ENCODE peak calls at places on chromosomes 13 and 19, in four cellular contexts. L is heart left ventricle; J is uterus; D is CD8-positive, alpha-beta T cell. V is an unnamed sample.

GRCh38 chr19:35793381-35794165 is 18.2 kb downstream of the ARHGAP33 start:
- DNase-seq in L (no peak), J (no peak), D (no peak), V (no peak)

GRCh38 chr19:15869873-15870272 is 28.0 kb downstream of the CYP4F2 start:
- DNase-seq in L (no peak), J (no peak), D (no peak), V (no peak)

GRCh38 chr13:49366841-49367240 is 77.0 kb downstream of the CAB39L start:
- DNase-seq in L (no peak), J (no peak), D (no peak), V (no peak)

GRCh38 chr19:38850976-38851621 is 1.3 kb upstream of the HNRNPL start:
- DNase-seq in L (peak; percentile 77), J (peak; percentile 48), D (peak; percentile 39), V (peak; percentile 74)

GRCh38 chr13:106277483-106278154 is 257.8 kb downstream of the EFNB2 start:
- DNase-seq in L (no peak), J (no peak), D (no peak), V (no peak)

GRCh38 chr13:30872685-30873443 is 33.2 kb upstream of the MEDAG start:
- DNase-seq in L (no peak), J (peak; percentile 83), D (no peak), V (peak; percentile 68)

GRCh38 chr13:52414963-52415362 is 9.0 kb upstream of the THSD1 start:
- DNase-seq in L (no peak), J (no peak), D (no peak), V (no peak)

GRCh38 chr13:109155301-109155761 is 525.9 kb downstream of the MYO16 start:
- DNase-seq in L (no peak), J (no peak), D (no peak), V (no peak)

GRCh38 chr19:14916848-14917247 is 24.4 kb upstream of the OR7C2 start:
- DNase-seq in L (no peak), J (no peak), D (no peak), V (no peak)

GRCh38 chr13:109496216-109496615 is 290.2 kb downstream of the IRS2 start:
- DNase-seq in L (no peak), J (no peak), D (no peak), V (no peak)

GRCh38 chr19:10408511-10409291 is 5.4 kb upstream of the CDC37 start:
- DNase-seq in L (no peak), J (no peak), D (no peak), V (no peak)

GRCh38 chr19:42114412-42114811 is 17.8 kb downstream of the POU2F2 start:
- DNase-seq in L (no peak), J (no peak), D (no peak), V (peak; percentile 39)

DNA sequence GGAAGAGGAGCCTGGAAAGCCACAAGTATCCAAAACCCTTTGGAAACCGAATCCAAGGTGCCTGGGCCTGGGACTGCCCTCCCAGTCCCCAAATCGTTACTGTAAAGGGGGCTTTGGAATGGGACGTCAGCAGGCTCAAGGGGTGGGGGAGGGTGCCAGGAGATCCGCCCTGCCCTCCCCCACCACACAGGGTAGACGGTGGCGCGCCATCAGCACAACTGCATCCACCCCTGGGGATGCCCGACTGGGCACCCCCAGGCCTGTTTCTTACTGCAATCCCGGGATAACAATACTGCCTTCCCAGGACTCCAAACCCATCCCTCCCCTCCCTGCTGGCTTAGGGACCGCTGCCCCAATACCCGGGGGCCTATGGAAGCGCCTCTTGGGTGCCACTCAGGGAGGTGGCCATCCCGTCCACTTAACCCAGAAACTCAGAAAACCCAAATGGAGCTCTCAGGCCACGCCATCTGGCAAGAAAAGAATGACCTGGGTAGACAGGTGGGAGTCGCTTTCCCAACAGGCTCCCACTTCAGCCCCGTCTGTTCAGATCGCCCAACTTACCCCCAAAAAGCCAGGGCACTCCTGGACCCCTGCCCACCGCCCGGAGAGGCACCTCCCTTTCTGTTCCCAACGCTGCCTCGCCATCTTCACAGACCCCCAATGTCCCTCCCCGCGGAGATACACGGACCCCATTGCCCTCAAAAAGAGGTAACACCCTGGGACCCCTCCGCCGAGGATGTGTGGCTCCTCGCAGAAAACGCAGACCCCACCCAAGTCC is 2.4 kb downstream of the KLF16 start:
- DNase-seq in L (no peak), J (no peak), D (no peak), V (no peak)
- H3K27ac ChIP-seq in L (no peak overlapping the region), J (peak overlapping the region; percentile 27), D (no peak overlapping the region), V (no peak overlapping the region)

DNA sequence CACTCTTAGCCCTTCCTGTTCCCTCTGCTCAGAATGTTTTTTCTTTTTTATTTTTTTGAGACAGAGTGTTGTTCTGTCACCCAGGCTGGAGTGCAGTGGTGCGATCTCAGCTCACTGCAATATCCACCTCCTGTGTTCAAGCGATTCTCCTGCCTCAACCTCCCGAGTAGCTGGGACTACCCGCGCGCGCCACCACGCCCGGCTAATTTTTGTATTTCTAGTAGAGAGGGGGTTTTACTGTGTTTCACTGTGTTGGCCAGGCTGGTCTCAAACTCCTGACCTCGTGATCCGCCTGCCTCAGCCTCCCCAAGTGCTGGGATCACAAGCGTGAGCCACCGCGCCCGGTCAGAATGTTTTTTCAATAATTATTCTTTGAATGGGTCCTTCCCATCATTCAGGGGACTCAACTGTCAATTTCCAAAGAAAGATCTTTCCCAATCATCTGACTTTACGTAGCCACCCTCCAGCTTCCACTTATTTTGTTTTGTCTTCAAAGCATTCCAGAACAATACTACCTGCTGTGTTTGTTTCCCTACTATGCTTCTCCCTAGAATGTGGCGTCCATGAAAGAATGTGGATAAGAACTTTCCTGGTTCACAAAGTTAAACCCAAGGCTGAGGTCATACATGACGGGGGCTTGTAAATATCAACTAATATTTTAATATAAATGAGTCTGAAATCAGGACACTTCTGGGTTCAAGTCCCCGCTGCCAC is 1.2 kb downstream of the NDUFA7 start:
- DNase-seq in L (no peak), J (no peak), D (no peak), V (no peak)
- H3K4me3 ChIP-seq in L (peak overlapping the region; percentile 77), J (no peak overlapping the region), D (no peak overlapping the region), V (peak overlapping the region; percentile 99)

GRCh38 chr13:99498304-99499161 is 2.7 kb upstream of the TM9SF2 start:
- DNase-seq in L (peak; percentile 97), J (peak; percentile 96), D (peak; percentile 96), V (peak; percentile 97)

GRCh38 chr13:99501135-99501951 is at the start of gene TM9SF2:
- DNase-seq in L (peak; percentile 99), J (peak; percentile 98), D (peak; percentile 97), V (peak; percentile 99)

GRCh38 chr13:99505814-99506269 is 4.6 kb downstream of the TM9SF2 start:
- DNase-seq in L (no peak), J (no peak), D (no peak), V (no peak)

GRCh38 chr13:99500839-99501134 is 485 bp upstream of the TM9SF2 start:
- DNase-seq in L (no peak), J (no peak), D (no peak), V (no peak)

GRCh38 chr13:99501952-99502310 is 659 bp downstream of the TM9SF2 start:
- DNase-seq in L (no peak), J (no peak), D (peak; percentile 18), V (peak; percentile 22)
- TF ChIP-seq CTCF in L (no peak), J (no peak), D (no peak), V (no peak)

DNA sequence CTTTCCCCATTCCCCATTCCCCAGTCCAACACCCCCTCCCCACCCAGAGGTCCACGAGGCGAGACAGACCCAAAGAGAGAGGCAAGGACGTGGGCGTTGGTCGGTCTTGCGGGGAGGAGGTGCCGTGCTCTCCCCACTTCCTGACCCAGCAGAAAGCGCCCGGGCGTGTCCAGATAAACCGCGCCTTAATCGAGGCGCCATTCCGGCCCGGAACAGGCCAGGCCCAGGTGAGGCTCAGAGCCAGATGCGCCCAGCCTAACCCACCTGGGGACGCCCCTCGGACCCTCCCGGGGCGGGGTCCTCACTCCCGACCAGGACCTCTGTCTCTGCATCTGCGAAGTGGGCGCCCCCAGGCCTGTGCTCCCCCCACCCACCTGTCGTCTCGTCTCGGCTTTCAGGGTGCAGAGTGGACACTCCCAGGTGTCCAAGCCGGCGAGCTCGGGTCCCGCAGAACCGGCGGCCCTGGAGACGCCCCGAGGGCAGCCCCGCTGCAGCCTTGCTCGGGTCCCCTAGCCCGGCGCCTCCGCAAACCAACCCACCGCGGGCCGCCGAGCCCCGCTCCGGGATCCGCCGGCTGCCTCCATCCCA is 5.1 kb upstream of the ONECUT3 start:
- DNase-seq in L (no peak), J (no peak), D (no peak), V (no peak)
- H3K27ac ChIP-seq in L (no peak overlapping the region), J (no peak overlapping the region), D (no peak overlapping the region), V (no peak overlapping the region)

DNA sequence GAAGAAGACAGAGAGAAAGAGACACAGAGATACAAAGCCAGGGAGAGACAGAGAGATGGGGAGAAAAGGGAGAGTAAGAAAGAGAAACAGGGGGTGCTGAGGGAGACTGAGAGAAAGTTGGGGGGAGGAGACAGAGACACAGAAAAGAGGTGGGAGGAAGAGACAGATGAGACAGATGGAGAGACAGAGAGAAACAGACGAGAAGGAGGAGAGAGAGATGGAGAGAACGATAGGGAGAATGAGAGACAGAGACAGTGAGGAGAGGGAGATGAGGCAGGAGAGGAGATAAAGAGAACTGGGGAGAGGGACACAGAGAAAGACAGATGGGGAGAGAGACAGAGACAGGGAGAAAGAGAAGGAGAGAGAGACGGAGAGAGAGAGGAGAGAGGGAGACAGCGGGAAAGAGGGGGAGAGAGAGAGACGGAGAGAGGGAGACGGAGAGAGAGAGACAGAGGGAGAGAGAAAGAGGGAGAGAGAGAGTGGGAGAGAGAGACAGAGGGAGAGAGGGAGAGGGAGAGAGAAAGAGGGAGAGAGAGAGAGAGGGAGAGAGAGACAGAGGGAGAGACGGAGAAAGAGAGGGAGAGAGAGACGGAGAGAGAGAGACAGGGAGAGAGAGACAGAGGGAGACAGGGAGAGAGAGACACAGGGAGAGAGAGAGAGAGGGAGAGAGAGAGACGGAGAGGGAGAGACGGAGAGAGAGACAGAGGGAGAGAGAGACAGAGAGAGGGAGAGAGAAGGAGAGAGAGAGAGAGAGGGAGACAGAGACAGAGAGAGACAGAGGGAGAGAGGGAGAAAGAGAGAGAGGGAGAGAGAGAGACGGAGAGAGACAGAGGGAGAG is 12.6 kb downstream of the JOSD2 start:
- DNase-seq in L (no peak), J (no peak), D (no peak), V (no peak)
- H3K4me3 ChIP-seq in L (peak overlapping the region; percentile 26), J (no peak overlapping the region), D (no peak overlapping the region), V (peak overlapping the region; percentile 72)

GRCh38 chr19:54172764-54173699 is at the start of gene TMC4:
- DNase-seq in L (no peak), J (no peak), D (no peak), V (no peak)
- TF ChIP-seq CTCF in L (no peak), J (no peak), D (no peak), V (no peak)